ENCODE peak calls at places on chromosomes 2 and 18, in eight cellular contexts. E is tibial nerve; Q is stimulated activated naive B cell treated with anti-CD40 and anti-IgM and Interleukin-4, amounts not matched to agents 10 μg/mL and 1 μg/mL and 100 μg/mL, for 72 hours; Z is Daoy; H is occipital lobe; M is activated T-cell treated with anti-CD3 and anti-CD28 coated beads for 24 hours; I is T-helper 17 cell; D is ACHN. O is an unnamed sample.

GRCh38 chr2:102848366-102848839 is 86.6 kb downstream of the TMEM182 start:
- DNase-seq in Q (no peak), M (no peak), I (no peak), E (peak; percentile 46), Z (peak; percentile 91), D (peak; percentile 94), H (peak; percentile 24), O (peak; percentile 86)

GRCh38 chr2:38653715-38654494 is 12.0 kb upstream of the GALM start:
- DNase-seq in D (no peak), Q (peak; percentile 66), I (no peak), Z (no peak), H (no peak), M (peak; percentile 67), E (no peak), O (no peak)

GRCh38 chr18:58911766-58912165 is 47.1 kb downstream of the ZNF532 start:
- DNase-seq in M (no peak), I (no peak), Z (peak; percentile 14), D (no peak), E (peak; percentile 24), H (no peak), Q (no peak), O (no peak)

GRCh38 chr2:219176818-219177593 is at the start of gene CNPPD1:
- DNase-seq in D (peak; percentile 88), H (peak; percentile 62), Z (peak; percentile 91), Q (peak; percentile 84), E (peak; percentile 83), M (peak; percentile 80), I (peak; percentile 83), O (peak; percentile 89)

GRCh38 chr2:188588235-188588634 is 296.6 kb downstream of the GULP1 start:
- DNase-seq in H (no peak), M (no peak), I (no peak), Z (no peak), E (no peak), Q (no peak), D (no peak), O (no peak)

GRCh38 chr2:138763971-138764370 is 16.2 kb downstream of the NXPH2 start:
- DNase-seq in E (no peak), H (no peak), Q (no peak), I (no peak), D (no peak), Z (no peak), M (no peak), O (no peak)

GRCh38 chr2:215451012-215451756 is 15.3 kb upstream of the FN1 start:
- DNase-seq in M (no peak), Q (no peak), D (no peak), H (no peak), Z (no peak), I (no peak), E (no peak), O (no peak)

GRCh38 chr2:240997141-240997855 is 1.1 kb upstream of the SNED1 start:
- DNase-seq in H (no peak), E (peak; percentile 68), M (no peak), I (no peak), Q (no peak), D (no peak), Z (no peak), O (no peak)

GRCh38 chr2:54469484-54470053 is 13.4 kb downstream of the SPTBN1 start:
- DNase-seq in I (no peak), D (no peak), M (no peak), Q (no peak), E (no peak), Z (no peak), H (no peak), O (no peak)

GRCh38 chr2:110173523-110173922 is 31.3 kb downstream of the NPHP1 start:
- DNase-seq in Z (peak; percentile 25), D (no peak), H (no peak), E (no peak), I (no peak), Q (no peak), M (no peak), O (no peak)

GRCh38 chr2:122543815-122544214 is 788.4 kb downstream of the TSN start:
- DNase-seq in Q (no peak), D (no peak), Z (peak; percentile 14), M (no peak), H (no peak), E (no peak), I (no peak), O (no peak)

GRCh38 chr2:60550151-60550983 is 3.1 kb downstream of the BCL11A start:
- DNase-seq in M (peak; percentile 38), H (peak; percentile 66), Z (peak; percentile 87), Q (peak; percentile 79), I (no peak), E (no peak), D (peak; percentile 79), O (peak; percentile 57)

GRCh38 chr2:108607706-108608301 is 73.5 kb downstream of the LIMS1 start:
- DNase-seq in Z (peak; percentile 43), D (peak; percentile 68), E (no peak), H (no peak), I (peak; percentile 44), Q (no peak), M (no peak), O (no peak)

GRCh38 chr2:239587836-239588235 is 187.0 kb upstream of the HDAC4 start:
- DNase-seq in I (no peak), Z (no peak), E (no peak), Q (no peak), H (no peak), M (no peak), D (no peak), O (no peak)

GRCh38 chr18:51195602-51196115 is 1.8 kb downstream of the MEX3C start:
- DNase-seq in Z (peak; percentile 48), M (no peak), H (no peak), D (peak; percentile 30), I (no peak), Q (no peak), E (no peak), O (peak; percentile 9)

GRCh38 chr18:80194874-80195570 is 52.3 kb downstream of the PARD6G start:
- DNase-seq in D (no peak), Z (no peak), Q (no peak), H (no peak), I (no peak), E (no peak), M (no peak), O (no peak)

GRCh38 chr18:8685141-8685913 is 20.0 kb upstream of the MTCL1 start:
- DNase-seq in I (no peak), D (no peak), Z (peak; percentile 71), H (no peak), M (no peak), E (no peak), Q (no peak), O (peak; percentile 83)

GRCh38 chr2:215698566-215698965 is 262.7 kb upstream of the FN1 start:
- DNase-seq in Q (no peak), M (no peak), D (peak; percentile 99), Z (peak; percentile 94), E (no peak), I (no peak), H (no peak), O (peak; percentile 74)

GRCh38 chr2:33412920-33413319 is 63.5 kb upstream of the RASGRP3 start:
- DNase-seq in D (peak; percentile 35), I (no peak), Q (no peak), M (no peak), H (no peak), Z (peak; percentile 56), E (no peak), O (peak; percentile 31)

GRCh38 chr2:37244017-37244416 is 12.6 kb downstream of the NDUFAF7 start:
- DNase-seq in E (no peak), D (no peak), Q (no peak), Z (no peak), H (no peak), I (no peak), M (no peak), O (no peak)

GRCh38 chr2:222613715-222614331 is 42.1 kb downstream of the FARSB start:
- DNase-seq in E (no peak), M (no peak), Q (no peak), H (no peak), Z (peak; percentile 40), D (peak; percentile 65), I (no peak), O (no peak)

GRCh38 chr2:182826051-182826450 is 40.4 kb downstream of the FRZB start:
- DNase-seq in Z (no peak), H (no peak), E (no peak), I (no peak), D (no peak), Q (no peak), M (no peak), O (no peak)

GRCh38 chr2:44753552-44754285 is 187.8 kb upstream of the SIX3 start:
- DNase-seq in Z (peak; percentile 75), M (no peak), H (no peak), Q (peak; percentile 6), D (no peak), I (no peak), E (no peak), O (peak; percentile 69)

GRCh38 chr2:69456950-69457445 is 19.8 kb upstream of the NFU1 start:
- DNase-seq in I (no peak), E (no peak), M (no peak), Z (no peak), D (no peak), H (no peak), Q (peak; percentile 34), O (no peak)

GRCh38 chr2:25380586-25381360 is 39.0 kb upstream of the DNMT3A start:
- DNase-seq in H (no peak), I (no peak), E (no peak), Q (no peak), M (no peak), D (no peak), Z (no peak), O (no peak)

GRCh38 chr18:21914739-21915319 is 174.2 kb downstream of the MIB1 start:
- DNase-seq in M (no peak), Q (no peak), H (no peak), Z (peak; percentile 46), D (peak; percentile 54), I (no peak), E (no peak), O (peak; percentile 17)

GRCh38 chr2:175003875-175004729 is 1.1 kb downstream of the CHN1 start:
- DNase-seq in Q (no peak), M (no peak), I (no peak), E (no peak), D (peak; percentile 50), H (no peak), Z (peak; percentile 58), O (peak; percentile 7)

O was measured in MG63.